ENCODE peak calls at places on chromosomes 6 and 20, in four cellular contexts. One of them, this sample, is unnamed.

GRCh38 chr6:112049051-112049799 is 4.7 kb upstream of the CCN6 start:
- DNase-seq in HepG2: peak; percentile 17
- DNase-seq in lower leg skin: no peak
- DNase-seq in body of pancreas: no peak
- DNase-seq in this sample: no peak

GRCh38 chr6:3796396-3796795 is 44.9 kb upstream of the PXDC1 start:
- DNase-seq in lower leg skin: no peak
- DNase-seq in body of pancreas: peak; percentile 29
- DNase-seq in HepG2: no peak
- DNase-seq in this sample: no peak

GRCh38 chr20:53245581-53245980 is 273.4 kb downstream of the TSHZ2 start:
- DNase-seq in body of pancreas: no peak
- DNase-seq in HepG2: no peak
- DNase-seq in lower leg skin: no peak
- DNase-seq in this sample: no peak

GRCh38 chr6:115847671-115848070 is 213.0 kb downstream of the FRK start:
- DNase-seq in body of pancreas: no peak
- DNase-seq in HepG2: no peak
- DNase-seq in lower leg skin: no peak
- DNase-seq in this sample: no peak

GRCh38 chr20:34578521-34579147 is 20.1 kb downstream of the MAP1LC3A start:
- DNase-seq in HepG2: no peak
- DNase-seq in body of pancreas: no peak
- DNase-seq in lower leg skin: no peak
- DNase-seq in this sample: no peak

GRCh38 chr20:23230766-23231385 is 119.7 kb upstream of the NXT1 start:
- DNase-seq in body of pancreas: no peak
- DNase-seq in lower leg skin: no peak
- DNase-seq in HepG2: no peak
- DNase-seq in this sample: no peak

GRCh38 chr20:31721408-31722332 is 998 bp downstream of the BCL2L1 start:
- DNase-seq in HepG2: no peak
- DNase-seq in body of pancreas: no peak
- DNase-seq in lower leg skin: no peak
- DNase-seq in this sample: no peak

GRCh38 chr6:41728073-41728936 is 7.1 kb downstream of the TFEB start:
- DNase-seq in body of pancreas: peak; percentile 56
- DNase-seq in lower leg skin: no peak
- DNase-seq in HepG2: peak; percentile 58
- DNase-seq in this sample: peak; percentile 89

GRCh38 chr6:149651056-149651455 is 2.5 kb upstream of the KATNA1 start:
- DNase-seq in HepG2: no peak
- DNase-seq in lower leg skin: no peak
- DNase-seq in body of pancreas: no peak
- DNase-seq in this sample: no peak

GRCh38 chr6:149642829-149643580 is 5.5 kb downstream of the KATNA1 start:
- DNase-seq in lower leg skin: no peak
- DNase-seq in body of pancreas: no peak
- DNase-seq in HepG2: no peak
- DNase-seq in this sample: no peak

GRCh38 chr6:149646599-149646998 is 1.9 kb downstream of the KATNA1 start:
- DNase-seq in lower leg skin: no peak
- DNase-seq in HepG2: no peak
- DNase-seq in body of pancreas: no peak
- DNase-seq in this sample: no peak

GRCh38 chr6:149648148-149649145 is at the start of gene KATNA1:
- DNase-seq in HepG2: peak; percentile 96
- DNase-seq in body of pancreas: peak; percentile 92
- DNase-seq in lower leg skin: peak; percentile 74
- DNase-seq in this sample: peak; percentile 78
- TF ChIP-seq POLR2A in HepG2: peak; percentile 94
- TF ChIP-seq POLR2A in body of pancreas: peak; percentile 78
- TF ChIP-seq POLR2A in lower leg skin: no peak
- TF ChIP-seq POLR2A in this sample: peak; percentile 77

DNA sequence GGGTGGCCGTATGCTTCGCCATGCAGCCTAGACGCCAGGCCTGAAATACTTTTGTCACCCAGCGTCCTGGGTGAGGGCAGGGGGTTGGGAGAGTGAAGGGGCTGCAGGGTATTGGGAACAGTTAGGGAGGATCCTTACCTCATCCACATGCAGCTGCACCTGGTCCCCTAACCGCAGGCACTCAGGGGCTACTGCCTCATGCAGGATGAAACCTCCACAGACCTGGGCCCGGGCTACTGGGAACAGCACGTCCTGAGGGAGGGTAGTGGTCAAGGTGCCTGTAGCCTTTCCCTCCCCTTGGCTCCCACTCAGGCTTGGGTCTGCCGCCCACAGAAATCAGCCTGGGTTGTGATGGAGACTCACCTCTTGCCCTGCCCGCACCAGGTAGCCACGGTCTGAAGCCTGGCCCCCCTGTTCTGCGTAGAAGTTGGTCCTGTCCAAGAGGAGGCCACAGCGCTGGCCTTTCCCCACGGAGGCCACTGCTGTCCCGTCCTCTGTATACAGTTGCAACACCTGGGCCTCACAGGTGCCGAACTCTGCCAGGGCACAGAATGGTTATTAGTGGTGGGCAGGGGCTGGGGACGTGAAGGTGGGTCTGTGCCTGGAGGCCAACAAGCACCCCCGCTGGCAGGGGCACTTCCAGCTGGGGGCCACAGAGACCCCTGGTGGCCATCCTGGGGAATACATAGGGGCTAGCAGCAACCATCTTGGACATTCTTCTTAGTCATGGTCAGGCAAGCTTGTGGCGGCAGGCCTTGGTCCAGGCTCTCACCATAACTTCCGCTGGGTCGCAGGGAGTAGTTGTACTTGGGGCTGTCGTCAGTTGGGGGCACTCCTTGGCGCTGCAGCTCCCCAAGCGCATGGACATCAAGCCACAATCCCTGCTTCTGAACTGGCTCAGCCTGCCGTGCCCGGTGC is 8.6 kb downstream of the AARS2 start:
- DNase-seq in HepG2: peak; percentile 44
- DNase-seq in body of pancreas: peak; percentile 17
- DNase-seq in lower leg skin: no peak
- DNase-seq in this sample: no peak
- TF ChIP-seq POLR2A in HepG2: no peak
- TF ChIP-seq POLR2A in body of pancreas: no peak
- TF ChIP-seq POLR2A in lower leg skin: no peak
- TF ChIP-seq POLR2A in this sample: no peak

GRCh38 chr6:44262467-44263356 is 2.6 kb downstream of the NFKBIE start:
- DNase-seq in body of pancreas: no peak
- DNase-seq in lower leg skin: no peak
- DNase-seq in HepG2: no peak
- DNase-seq in this sample: no peak
- TF ChIP-seq POLR2A in body of pancreas: no peak
- TF ChIP-seq POLR2A in lower leg skin: no peak
- TF ChIP-seq POLR2A in HepG2: no peak
- TF ChIP-seq POLR2A in this sample: no peak

DNA sequence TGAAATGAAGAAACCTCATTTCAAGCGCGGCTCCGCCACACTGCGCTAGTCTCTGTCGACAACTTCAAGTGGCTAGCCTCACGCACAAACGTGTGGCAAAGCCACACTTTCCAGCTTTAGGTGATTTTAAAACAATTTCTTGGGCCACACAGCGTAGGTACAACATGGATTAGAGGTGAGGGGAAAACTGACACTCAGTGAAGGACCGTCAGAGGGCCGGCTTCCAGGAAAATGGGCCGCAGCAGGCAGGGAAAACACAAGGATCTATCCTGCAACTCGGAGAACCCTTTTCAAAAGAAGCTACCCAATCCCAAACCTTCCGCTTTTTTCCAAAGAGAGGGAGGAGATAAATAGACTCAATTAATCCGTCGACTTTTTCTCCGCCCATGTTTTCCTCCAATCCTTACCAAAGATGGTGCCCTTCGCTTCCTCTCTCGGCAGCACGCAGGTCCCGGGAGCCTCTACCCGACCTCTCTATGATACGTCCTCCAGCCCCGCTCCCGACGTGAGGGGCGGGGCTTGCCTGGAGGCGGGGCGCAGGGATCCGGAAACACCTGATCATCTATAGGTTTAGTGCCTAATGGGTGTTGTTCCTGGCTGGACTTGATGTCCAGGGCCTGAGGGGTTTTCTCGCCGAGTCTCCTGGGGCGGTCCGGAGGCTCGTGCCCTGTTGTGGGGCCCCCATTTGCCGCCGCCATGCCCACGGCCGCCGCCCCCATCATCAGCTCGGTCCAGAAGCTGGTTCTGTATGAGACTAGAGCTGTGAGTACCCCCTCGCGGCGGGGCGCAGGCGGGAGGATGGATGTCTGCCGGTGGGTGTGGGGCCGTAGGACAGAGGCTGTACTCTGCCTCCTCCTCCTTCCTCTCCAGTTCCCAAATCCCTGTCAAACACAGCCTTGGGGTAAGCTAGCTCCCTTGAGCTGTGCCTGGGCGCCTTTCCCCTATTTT is at the start of the genes AK9 and FIG4:
- DNase-seq in body of pancreas: peak; percentile 96
- DNase-seq in lower leg skin: peak; percentile 95
- DNase-seq in HepG2: peak; percentile 89
- DNase-seq in this sample: peak; percentile 91
- TF ChIP-seq POLR2A in body of pancreas: peak; percentile 50
- TF ChIP-seq POLR2A in lower leg skin: no peak
- TF ChIP-seq POLR2A in HepG2: peak; percentile 57
- TF ChIP-seq POLR2A in this sample: peak; percentile 73

GRCh38 chr6:30617565-30618269 is at the start of gene MRPS18B:
- DNase-seq in body of pancreas: peak; percentile 99
- DNase-seq in lower leg skin: peak; percentile 98
- DNase-seq in HepG2: peak; percentile 98
- DNase-seq in this sample: peak; percentile 97
- TF ChIP-seq POLR2A in body of pancreas: peak; percentile 51
- TF ChIP-seq POLR2A in lower leg skin: peak; percentile 73
- TF ChIP-seq POLR2A in HepG2: peak; percentile 87
- TF ChIP-seq POLR2A in this sample: peak; percentile 58

DNA sequence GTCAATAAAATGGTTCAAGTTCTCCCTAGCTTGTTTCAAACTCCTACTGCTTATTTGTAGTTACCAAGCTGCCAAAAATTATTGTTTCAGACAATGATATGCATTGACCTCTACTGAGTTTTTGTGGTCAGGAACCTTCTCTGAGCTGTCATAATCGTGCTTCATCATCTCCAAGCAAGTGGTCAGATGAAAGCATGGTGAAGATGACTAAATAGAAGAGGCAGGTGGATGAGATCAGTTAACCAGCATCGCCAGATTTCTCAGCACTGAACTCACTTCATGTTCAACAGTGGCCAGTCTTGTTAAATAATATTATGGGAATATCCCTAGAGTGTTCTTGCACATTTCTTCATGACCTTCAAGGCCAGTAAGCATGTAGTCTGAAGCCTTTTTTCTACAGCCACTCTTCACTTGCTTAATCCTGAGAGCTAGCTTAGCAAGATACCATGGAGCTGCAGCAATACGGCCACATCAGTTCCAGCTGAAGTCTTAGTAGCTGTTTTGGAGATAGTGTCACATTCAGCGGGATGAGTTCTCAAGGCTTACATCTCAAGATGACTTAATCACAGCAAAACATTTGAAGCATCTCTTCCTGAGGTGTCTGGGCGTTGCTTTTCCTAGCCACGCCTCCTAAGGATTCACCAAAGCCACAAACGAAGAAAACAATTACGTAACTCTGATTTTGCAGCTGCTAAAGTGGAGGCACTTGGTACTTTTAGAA is 101.6 kb upstream of the TMEM30A start:
- DNase-seq in body of pancreas: no peak
- DNase-seq in HepG2: no peak
- DNase-seq in lower leg skin: no peak
- DNase-seq in this sample: no peak
- TF ChIP-seq POLR2A in body of pancreas: no peak
- TF ChIP-seq POLR2A in HepG2: no peak
- TF ChIP-seq POLR2A in lower leg skin: no peak
- TF ChIP-seq POLR2A in this sample: no peak

GRCh38 chr6:106539931-106540330 is 89.4 kb downstream of the RTN4IP1 start:
- DNase-seq in HepG2: no peak
- DNase-seq in body of pancreas: peak; percentile 23
- DNase-seq in lower leg skin: no peak
- DNase-seq in this sample: no peak

GRCh38 chr6:106536357-106536756 is 92.9 kb downstream of the RTN4IP1 start:
- DNase-seq in HepG2: no peak
- DNase-seq in lower leg skin: no peak
- DNase-seq in body of pancreas: no peak
- DNase-seq in this sample: no peak

GRCh38 chr6:106537662-106538061 is 91.6 kb downstream of the RTN4IP1 start:
- DNase-seq in lower leg skin: no peak
- DNase-seq in HepG2: no peak
- DNase-seq in body of pancreas: no peak
- DNase-seq in this sample: no peak

GRCh38 chr6:106536863-106537262 is 92.4 kb downstream of the RTN4IP1 start:
- DNase-seq in HepG2: no peak
- DNase-seq in lower leg skin: no peak
- DNase-seq in body of pancreas: no peak
- DNase-seq in this sample: no peak

GRCh38 chr6:106538145-106538544 is 91.2 kb downstream of the RTN4IP1 start:
- DNase-seq in HepG2: no peak
- DNase-seq in body of pancreas: peak; percentile 22
- DNase-seq in lower leg skin: no peak
- DNase-seq in this sample: no peak
- TF ChIP-seq POLR2A in HepG2: no peak
- TF ChIP-seq POLR2A in body of pancreas: no peak
- TF ChIP-seq POLR2A in lower leg skin: no peak
- TF ChIP-seq POLR2A in this sample: no peak

GRCh38 chr6:44257753-44258324 is 511 bp upstream of the SLC35B2 start:
- DNase-seq in body of pancreas: no peak
- DNase-seq in lower leg skin: no peak
- DNase-seq in HepG2: no peak
- DNase-seq in this sample: no peak
- TF ChIP-seq POLR2A in body of pancreas: no peak
- TF ChIP-seq POLR2A in lower leg skin: no peak
- TF ChIP-seq POLR2A in HepG2: no peak
- TF ChIP-seq POLR2A in this sample: no peak

DNA sequence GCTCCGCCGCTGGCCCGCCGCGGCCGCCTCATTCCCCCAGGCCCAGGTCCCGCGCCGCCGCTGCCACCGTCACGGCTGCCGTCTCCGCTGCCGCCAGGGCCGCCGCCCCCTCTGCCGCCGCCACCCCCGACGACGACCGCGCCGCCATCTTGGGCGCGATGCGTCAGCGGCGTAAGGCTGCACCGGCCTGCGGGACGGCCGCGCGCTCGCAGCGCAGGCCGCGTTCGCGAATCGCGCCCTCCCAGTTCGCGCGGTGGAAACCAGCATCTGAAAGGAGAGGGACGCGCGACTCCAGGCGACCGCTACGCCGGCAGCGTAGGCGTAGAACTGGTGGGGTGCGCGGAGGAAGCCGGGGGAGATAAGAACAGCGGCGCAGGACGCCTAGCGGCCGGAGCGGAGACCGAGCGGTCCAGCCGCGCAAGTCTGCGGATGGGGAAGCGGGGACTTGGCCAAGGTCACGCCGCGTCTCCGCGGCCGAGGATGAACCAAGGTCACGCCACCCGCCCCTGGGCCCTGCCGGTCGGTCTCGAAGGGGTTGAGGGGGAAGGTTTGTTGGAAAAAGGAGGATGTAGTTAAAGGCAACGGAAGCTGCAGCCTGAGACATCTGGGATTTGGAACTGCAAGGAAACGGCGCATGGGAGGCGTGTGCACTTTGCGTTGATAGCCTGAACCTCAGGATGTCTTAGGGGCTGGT is at the start of gene NUDT3:
- DNase-seq in body of pancreas: peak; percentile 95
- DNase-seq in HepG2: peak; percentile 92
- DNase-seq in lower leg skin: peak; percentile 88
- DNase-seq in this sample: peak; percentile 93
- TF ChIP-seq POLR2A in body of pancreas: peak; percentile 65
- TF ChIP-seq POLR2A in HepG2: peak; percentile 30
- TF ChIP-seq POLR2A in lower leg skin: peak; percentile 10
- TF ChIP-seq POLR2A in this sample: peak; percentile 40